ENCODE peak calls at places on chromosomes 16 and 17, in five cellular contexts. I is left lung, X is brain microvascular endothelial cell, S is choroid plexus epithelial cell, Z is heart left ventricle. U is an unnamed sample.
A peak's percentile ranks its signal among the peaks of the same experiment; 100 is the strongest.

GRCh38 chr16:15489016-15489415 is 54.6 kb downstream of the BMERB1 start:
- DNase-seq in X (no peak), Z (no peak), I (no peak), S (no peak), U (no peak)

GRCh38 chr17:81260171-81260570 is 21.1 kb downstream of the NDUFAF8 start:
- DNase-seq in S (no peak), I (no peak), Z (no peak), X (no peak), U (no peak)

GRCh38 chr17:79792984-79793923 is 3.6 kb downstream of the CBX8 start:
- DNase-seq in I (peak; percentile 82), X (peak; percentile 33), S (peak; percentile 70), Z (no peak), U (no peak)

GRCh38 chr17:74641224-74641948 is 17.8 kb upstream of the CD300E start:
- DNase-seq in X (no peak), I (no peak), S (no peak), Z (no peak), U (no peak)

GRCh38 chr17:17347956-17348871 is 45.0 kb downstream of the NT5M start:
- DNase-seq in X (no peak), S (no peak), I (no peak), Z (no peak), U (no peak)

GRCh38 chr17:68029512-68030215 is 5.9 kb upstream of the KPNA2 start:
- DNase-seq in S (no peak), Z (no peak), I (no peak), X (no peak), U (no peak)

GRCh38 chr16:29857133-29857760 is 5.8 kb downstream of the CDIPT start:
- DNase-seq in I (no peak), Z (no peak), S (peak; percentile 56), X (peak; percentile 33), U (no peak)

GRCh38 chr17:65742433-65743312 is 181.2 kb upstream of the AXIN2 start:
- DNase-seq in I (no peak), X (peak; percentile 81), Z (no peak), S (peak; percentile 78), U (no peak)

GRCh38 chr17:36899250-36900129 is 37.8 kb upstream of the LHX1 start:
- DNase-seq in X (no peak), I (no peak), Z (no peak), S (no peak), U (no peak)

GRCh38 chr16:22353933-22354541 is 20.4 kb downstream of the CDR2 start:
- DNase-seq in S (no peak), I (no peak), X (no peak), Z (no peak), U (no peak)

GRCh38 chr17:28174352-28175046 is 132.0 kb downstream of the NLK start:
- DNase-seq in I (no peak), S (no peak), Z (no peak), X (no peak), U (no peak)

GRCh38 chr17:731943-732787 is at the start of gene TLCD3A:
- DNase-seq in I (peak; percentile 92), X (peak; percentile 13), Z (peak; percentile 71), S (peak; percentile 57), U (peak; percentile 80)

GRCh38 chr17:70254735-70255460 is 85.6 kb downstream of the KCNJ2 start:
- DNase-seq in S (peak; percentile 26), X (no peak), I (no peak), Z (no peak), U (no peak)

GRCh38 chr16:3459401-3460090 is 16.1 kb downstream of the NAA60 start:
- DNase-seq in S (no peak), X (no peak), I (no peak), Z (no peak), U (no peak)

GRCh38 chr16:26665166-26665939 is 401.4 kb upstream of the C16orf82 start:
- DNase-seq in I (no peak), S (no peak), X (no peak), Z (no peak), U (no peak)

GRCh38 chr17:1582374-1582773 is 19.8 kb upstream of the PITPNA start:
- DNase-seq in I (no peak), Z (no peak), X (no peak), S (no peak), U (no peak)

GRCh38 chr17:81833160-81833920 is at the start of gene MCRIP1:
- DNase-seq in S (peak; percentile 92), Z (peak; percentile 96), I (peak; percentile 99), X (peak; percentile 85), U (peak; percentile 98)

GRCh38 chr16:30934827-30935557 is 11.6 kb downstream of the FBXL19 start:
- DNase-seq in S (peak; percentile 80), X (peak; percentile 56), I (no peak), Z (no peak), U (peak; percentile 58)

DNA sequence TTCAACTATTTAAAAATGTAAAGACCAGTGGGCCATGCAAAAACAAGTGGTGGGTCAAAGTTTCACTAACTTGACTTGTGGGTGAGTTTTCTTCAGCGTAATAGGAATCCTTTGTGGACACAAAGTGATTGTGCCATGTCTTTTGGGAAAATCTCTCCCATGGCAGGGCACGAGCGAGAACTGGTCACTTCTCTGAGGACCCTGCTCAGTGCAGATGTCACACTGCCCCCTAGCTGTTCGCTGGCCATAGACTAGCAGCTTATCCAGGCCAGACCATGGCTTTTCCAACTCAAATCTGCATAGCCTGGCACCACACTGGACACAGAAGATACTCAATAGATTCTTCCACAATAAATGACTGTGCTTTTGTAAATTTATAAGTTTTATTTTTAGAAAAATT is 306.0 kb upstream of the CCL2 start:
- DNase-seq in S (no peak), Z (no peak), X (no peak), I (no peak), U (no peak)
- TF ChIP-seq CTCF in S (no peak), Z (no peak), X (no peak), I (no peak), U (peak; percentile 11)

GRCh38 chr17:38606646-38607611 is 1.2 kb upstream of the SRCIN1 start:
- DNase-seq in I (peak; percentile 47), X (no peak), S (no peak), Z (peak; percentile 62), U (no peak)
- TF ChIP-seq CTCF in I (no peak), X (no peak), S (no peak), Z (peak; percentile 22), U (no peak)

DNA sequence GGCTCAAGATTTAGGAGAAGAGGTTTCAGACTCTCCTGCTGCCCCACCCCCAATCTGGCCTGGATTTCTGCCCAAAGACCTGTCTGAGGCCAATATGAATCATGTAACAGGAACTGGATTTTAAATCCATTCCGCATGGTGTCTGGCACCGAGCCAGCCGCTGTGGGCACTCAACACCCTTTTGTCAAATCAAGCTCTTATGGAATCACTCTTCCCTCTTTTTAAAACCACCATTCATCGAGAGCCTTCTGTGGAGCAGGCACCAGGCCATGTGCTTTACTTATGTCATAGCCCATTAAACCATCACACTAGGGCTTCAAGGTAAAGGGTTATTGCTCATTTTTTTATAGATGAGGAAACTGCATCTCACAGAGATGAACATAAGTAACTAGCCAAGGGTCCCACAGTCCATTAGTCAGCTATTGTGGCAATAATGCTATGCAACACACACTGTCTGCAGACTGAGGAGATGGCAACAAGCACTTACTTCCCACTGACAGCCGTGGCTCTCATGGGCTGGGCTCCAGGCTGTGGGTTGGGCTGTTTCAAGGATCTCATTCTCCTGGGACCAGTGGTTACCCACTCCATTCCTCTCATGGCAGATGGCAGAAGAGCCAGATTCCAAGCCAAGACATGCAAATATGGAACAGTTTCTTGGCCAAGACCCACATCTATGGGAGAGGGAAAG is 93.6 kb downstream of the WSCD1 start:
- DNase-seq in I (no peak), S (no peak), Z (no peak), X (no peak), U (no peak)
- TF ChIP-seq CTCF in I (no peak), S (no peak), Z (no peak), X (no peak), U (no peak)

GRCh38 chr17:67026341-67026740 is 18.0 kb upstream of the CACNG1 start:
- DNase-seq in S (peak; percentile 8), X (no peak), Z (no peak), I (no peak), U (no peak)
- TF ChIP-seq CTCF in S (no peak), X (no peak), Z (no peak), I (no peak), U (no peak)

GRCh38 chr16:87392823-87393679 is 915 bp downstream of the MAP1LC3B start:
- DNase-seq in Z (no peak), X (no peak), I (peak; percentile 92), S (peak; percentile 53), U (no peak)
- TF ChIP-seq CTCF in Z (peak; percentile 48), X (peak; percentile 49), I (no peak), S (peak; percentile 53), U (peak; percentile 43)

DNA sequence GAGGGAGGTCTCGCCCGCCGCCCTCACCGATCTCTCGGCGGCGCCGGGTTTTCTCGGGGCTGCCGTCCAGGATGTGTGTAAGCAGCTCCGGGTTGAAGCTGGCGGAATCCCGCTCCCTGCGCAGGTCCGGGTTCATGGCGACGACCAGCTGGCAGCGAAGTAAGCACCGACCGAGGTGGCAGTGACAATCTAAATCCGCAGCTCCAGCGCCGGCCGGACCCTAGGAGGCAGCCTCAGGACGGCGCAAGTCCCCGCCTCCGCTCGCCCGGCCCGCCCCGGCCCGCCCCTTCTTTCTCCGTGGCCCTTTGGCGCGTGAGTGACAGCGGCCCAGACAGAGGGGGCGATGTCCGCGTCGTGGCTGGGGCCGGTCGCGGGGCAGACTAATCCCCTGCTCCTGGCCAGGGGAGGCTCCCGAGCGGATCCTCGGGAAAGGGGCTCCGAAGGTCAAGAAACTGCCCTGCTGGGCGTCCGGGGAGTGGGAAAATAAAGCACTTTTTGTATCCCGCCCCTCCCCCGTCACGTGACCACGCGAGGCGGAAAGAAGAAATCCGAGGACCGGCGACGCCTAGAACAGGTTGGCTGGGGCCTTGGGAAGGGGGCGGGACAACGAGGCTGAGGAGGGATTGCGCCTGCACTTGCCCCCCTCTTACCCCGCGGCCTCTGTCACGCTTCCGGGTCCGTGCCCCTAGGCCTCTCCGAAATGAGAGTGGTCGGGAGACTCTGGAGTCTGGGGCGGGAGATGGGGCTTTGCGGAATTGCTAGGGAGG is at the start of the genes ACOX1 and TEN1:
- DNase-seq in S (peak; percentile 97), X (peak; percentile 93), I (peak; percentile 98), Z (peak; percentile 99), U (peak; percentile 48)
- TF ChIP-seq CTCF in S (peak; percentile 35), X (peak; percentile 28), I (peak; percentile 25), Z (peak; percentile 8), U (peak; percentile 15)

GRCh38 chr17:14158707-14159106 is 78.0 kb downstream of the CDRT15 start:
- DNase-seq in I (no peak), Z (no peak), X (no peak), S (no peak), U (no peak)

GRCh38 chr17:14156689-14157088 is 80.0 kb downstream of the CDRT15 start:
- DNase-seq in I (no peak), Z (no peak), X (no peak), S (peak; percentile 40), U (no peak)

GRCh38 chr17:14157822-14158221 is 78.8 kb downstream of the CDRT15 start:
- DNase-seq in S (no peak), I (no peak), Z (no peak), X (no peak), U (no peak)

GRCh38 chr17:14165672-14166071 is 71.0 kb downstream of the CDRT15 start:
- DNase-seq in S (no peak), X (no peak), I (no peak), Z (no peak), U (no peak)

GRCh38 chr17:14161419-14161818 is 75.2 kb downstream of the CDRT15 start:
- DNase-seq in X (no peak), S (no peak), I (no peak), Z (no peak), U (no peak)
- TF ChIP-seq CTCF in X (no peak), S (no peak), I (no peak), Z (no peak), U (no peak)

GRCh38 chr17:78206298-78206697 is 7.8 kb upstream of the BIRC5 start:
- DNase-seq in Z (no peak), I (no peak), S (no peak), X (no peak), U (no peak)
- TF ChIP-seq CTCF in Z (no peak), I (no peak), S (peak; percentile 25), X (peak; percentile 24), U (no peak)